ENCODE peak calls at places on chromosomes 4 and X, in eight cellular contexts. O, K, D, Z, L, T, F and E are unnamed samples. For H3K27me3 and H3K4me1, the result is how much of the 10 kb centered on the place peaks cover.

GRCh38 chrX:152907084-152907651 is 9.3 kb downstream of the ZNF185 start:
- DNase-seq in O (no peak), D (peak), F (no peak), T (no peak), K (peak), Z (no peak), L (no peak), E (peak)

GRCh38 chr4:71270901-71271300 is 67.9 kb upstream of the SLC4A4 start:
- DNase-seq in F (no peak), Z (no peak), O (no peak), L (peak), T (peak), K (peak), D (peak), E (peak)

GRCh38 chr4:150994721-150995120 is 20.4 kb downstream of the LRBA start:
- DNase-seq in L (no peak), K (no peak), F (no peak), O (no peak), D (no peak), T (no peak), Z (no peak), E (no peak)

GRCh38 chr4:109303141-109303499 is 662 bp upstream of the COL25A1 start:
- DNase-seq in D (no peak), L (no peak), T (no peak), F (no peak), Z (no peak), K (no peak), O (no peak), E (peak)

GRCh38 chr4:96145671-96146070 is 305.8 kb downstream of the PDHA2 start:
- DNase-seq in Z (no peak), F (no peak), T (no peak), K (no peak), O (no peak), L (no peak), D (no peak), E (peak)

GRCh38 chrX:116667760-116668159 is 205.0 kb upstream of the CT83 start:
- DNase-seq in O (no peak), L (no peak), T (no peak), K (no peak), D (no peak), F (no peak), Z (no peak), E (no peak)

GRCh38 chr4:82913305-82913704 is 12.8 kb downstream of the THAP9 start:
- DNase-seq in Z (no peak), O (no peak), L (no peak), F (no peak), T (no peak), K (no peak), D (no peak), E (no peak)

GRCh38 chr4:143410015-143410414 is 73.3 kb downstream of the GAB1 start:
- DNase-seq in K (no peak), T (no peak), F (no peak), Z (no peak), L (no peak), D (no peak), O (no peak), E (no peak)

GRCh38 chr4:2058264-2059033 is 678 bp upstream of the NAT8L start:
- DNase-seq in L (peak), K (peak), T (no peak), D (peak), O (no peak), Z (peak), F (peak), E (no peak)

GRCh38 chrX:137573356-137574101 is 7.6 kb downstream of the ZIC3 start:
- DNase-seq in T (no peak), Z (no peak), O (no peak), L (no peak), K (peak), F (no peak), D (no peak), E (no peak)
- H3K27me3 ChIP-seq in T (under half), Z (under half), O (under half), L (under half), K (under half), F (under half), D (under half), E (half or more)

DNA sequence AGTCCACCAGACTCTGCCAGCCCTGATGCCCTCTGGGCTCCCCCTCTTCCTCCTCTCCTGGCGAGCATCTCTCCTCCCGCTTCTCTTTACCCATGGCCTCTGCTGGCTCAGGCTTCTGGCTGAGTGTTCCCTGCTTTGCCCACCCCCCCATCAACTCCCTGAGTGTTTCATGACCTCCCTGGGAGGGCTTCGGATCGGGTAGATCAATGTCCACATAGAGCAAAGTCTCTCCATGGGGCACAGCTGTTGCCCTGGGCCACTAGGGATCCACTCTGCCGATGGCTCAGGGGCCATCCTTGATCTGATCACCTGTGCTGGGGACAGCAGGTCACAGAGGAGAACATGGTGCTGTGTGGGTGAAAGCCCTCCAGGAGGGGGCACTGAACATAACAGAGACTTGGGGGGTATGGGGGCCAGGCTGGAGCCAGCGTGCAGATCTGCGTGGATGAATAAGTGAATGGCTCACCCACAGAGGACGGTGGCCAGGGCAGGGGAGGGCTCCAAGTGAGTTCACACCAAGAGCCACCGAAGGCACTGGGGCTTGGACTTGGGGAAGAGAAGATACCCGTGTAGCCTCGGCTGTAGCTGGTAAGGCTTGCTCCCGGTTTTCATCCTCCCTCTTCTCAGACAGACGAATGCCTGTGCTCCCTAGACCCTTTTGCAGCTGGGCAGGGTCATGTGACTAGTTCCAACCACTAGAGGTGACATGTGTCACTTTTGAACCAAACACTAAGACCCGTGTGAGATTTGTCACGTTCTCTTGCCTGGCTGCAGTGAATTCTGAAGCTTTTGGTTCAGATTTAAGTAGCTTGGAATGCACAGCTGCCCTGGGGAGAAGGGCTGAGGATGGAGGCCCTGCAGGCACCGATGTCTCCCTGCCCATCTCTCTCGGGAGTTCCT is 23.2 kb upstream of the AFAP1 start:
- DNase-seq in O (no peak), T (no peak), L (no peak), K (no peak), Z (no peak), F (no peak), D (no peak), E (no peak)
- H3K4me1 ChIP-seq in O (under half), T (under half), L (under half), K (under half), Z (under half), F (half or more), D (under half), E (under half)

GRCh38 chrX:120274958-120275357 is 24.3 kb downstream of the ZBTB33 start:
- DNase-seq in O (no peak), D (no peak), K (peak), F (no peak), L (no peak), T (no peak), Z (no peak), E (no peak)
- H3K27me3 ChIP-seq in O (under half), D (under half), K (under half), F (under half), L (under half), T (under half), Z (under half), E (under half)

GRCh38 chr4:76993787-76994641 is 44.5 kb downstream of the SEPTIN11 start:
- DNase-seq in Z (no peak), O (no peak), D (no peak), L (peak), F (no peak), T (no peak), K (no peak), E (peak)
- H3K4me1 ChIP-seq in Z (under half), O (under half), D (under half), L (half or more), F (under half), T (under half), K (under half), E (under half)

DNA sequence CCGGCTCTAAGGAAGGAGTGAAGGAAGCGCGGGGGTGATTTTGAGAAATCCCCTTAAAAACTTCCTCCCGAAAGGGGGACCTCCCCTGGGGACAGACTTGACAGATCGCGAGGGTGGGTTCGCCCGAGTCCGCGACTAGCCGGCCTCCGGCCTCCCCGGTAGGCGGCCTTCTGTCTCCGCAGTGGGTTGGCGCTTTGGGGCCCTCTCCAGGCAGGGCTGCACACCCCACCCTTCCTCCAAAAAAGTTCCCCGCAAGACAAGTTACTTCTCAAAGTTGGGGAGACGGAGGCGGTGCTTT is 24.8 kb downstream of the HOPX start:
- DNase-seq in F (peak), O (no peak), K (no peak), T (no peak), Z (no peak), D (peak), L (peak), E (no peak)
- H3K27me3 ChIP-seq in F (under half), O (under half), K (half or more), T (under half), Z (under half), D (under half), L (under half), E (half or more)

GRCh38 chr4:40245794-40246546 is 49.1 kb downstream of the RHOH start:
- DNase-seq in K (no peak), F (no peak), Z (no peak), D (no peak), T (no peak), O (no peak), L (no peak), E (no peak)

GRCh38 chr4:40246938-40247337 is 50.1 kb downstream of the RHOH start:
- DNase-seq in D (no peak), Z (no peak), T (no peak), O (no peak), K (no peak), F (no peak), L (no peak), E (no peak)

GRCh38 chr4:40246547-40246900 is 49.7 kb downstream of the RHOH start:
- DNase-seq in L (no peak), O (no peak), D (no peak), K (no peak), F (no peak), T (no peak), Z (no peak), E (no peak)

GRCh38 chr4:40243390-40243948 is 46.6 kb downstream of the RHOH start:
- DNase-seq in Z (no peak), K (no peak), L (no peak), T (no peak), O (no peak), F (peak), D (no peak), E (no peak)

GRCh38 chr4:40247350-40247749 is 50.5 kb downstream of the RHOH start:
- DNase-seq in D (no peak), L (peak), Z (no peak), K (no peak), F (peak), T (no peak), O (no peak), E (no peak)
- H3K4me1 ChIP-seq in D (under half), L (half or more), Z (under half), K (under half), F (half or more), T (under half), O (under half), E (under half)